ENCODE peak calls at places on chromosomes 16 and 17, in nine cellular contexts. B is adrenal gland; R is AG10803; C is cardiac muscle cell; H is AG04449; A is tibial nerve; E is prostate gland; V is mucosa of descending colon; L is CD4-positive, alpha-beta memory T cell. Y is an unnamed sample.
A peak's percentile ranks its signal among the peaks of the same experiment; 100 is the strongest.

GRCh38 chr17:43790311-43790940 is 10.2 kb downstream of the CFAP97D1 start:
- DNase-seq in B (no peak), R (no peak), C (no peak), H (no peak), A (no peak), E (peak; percentile 39), V (no peak), L (no peak), Y (no peak)

GRCh38 chr17:49638818-49639217 is 39.1 kb downstream of the SPOP start:
- DNase-seq in B (no peak), R (no peak), C (no peak), H (no peak), A (no peak), E (no peak), V (no peak), L (no peak), Y (no peak)

GRCh38 chr16:2529061-2529931 is 1.9 kb downstream of the CEMP1 start:
- DNase-seq in B (no peak), R (no peak), C (no peak), H (no peak), A (no peak), E (no peak), V (peak; percentile 41), L (no peak), Y (no peak)

GRCh38 chr17:19328441-19329061 is 34.0 kb downstream of the B9D1 start:
- DNase-seq in B (no peak), R (no peak), C (no peak), H (no peak), A (no peak), E (no peak), V (no peak), L (no peak), Y (no peak)

GRCh38 chr17:6233339-6233738 is 163.2 kb downstream of the WSCD1 start:
- DNase-seq in B (no peak), R (no peak), C (no peak), H (no peak), A (no peak), E (no peak), V (no peak), L (no peak), Y (no peak)

GRCh38 chr16:65120811-65121721 is 797 bp downstream of the CDH11 start:
- DNase-seq in B (no peak), R (no peak), C (peak; percentile 60), H (no peak), A (peak; percentile 11), E (no peak), V (peak; percentile 37), L (no peak), Y (no peak)

GRCh38 chr16:65069090-65069489 is 52.8 kb downstream of the CDH11 start:
- DNase-seq in B (no peak), R (peak; percentile 87), C (no peak), H (peak; percentile 69), A (no peak), E (no peak), V (no peak), L (no peak), Y (peak; percentile 75)

GRCh38 chr17:78862073-78863023 is 21.7 kb upstream of the USP36 start:
- DNase-seq in B (peak; percentile 95), R (peak; percentile 95), C (no peak), H (peak; percentile 90), A (peak; percentile 90), E (no peak), V (peak; percentile 53), L (no peak), Y (peak; percentile 94)

GRCh38 chr17:72378414-72379395 is 257.9 kb downstream of the SOX9 start:
- DNase-seq in B (no peak), R (no peak), C (no peak), H (no peak), A (no peak), E (no peak), V (no peak), L (no peak), Y (no peak)

GRCh38 chr16:13435873-13436474 is 484.0 kb upstream of the ERCC4 start:
- DNase-seq in B (no peak), R (no peak), C (no peak), H (no peak), A (no peak), E (no peak), V (no peak), L (no peak), Y (no peak)

GRCh38 chr16:13553453-13553985 is 366.4 kb upstream of the ERCC4 start:
- DNase-seq in B (no peak), R (no peak), C (no peak), H (no peak), A (no peak), E (no peak), V (no peak), L (no peak), Y (peak; percentile 4)

GRCh38 chr17:50037321-50038107 is 18.4 kb upstream of the ITGA3 start:
- DNase-seq in B (peak; percentile 93), R (peak; percentile 68), C (no peak), H (no peak), A (no peak), E (peak; percentile 62), V (peak; percentile 58), L (no peak), Y (no peak)

GRCh38 chr16:17830651-17831050 is 359.9 kb upstream of the XYLT1 start:
- DNase-seq in B (no peak), R (peak; percentile 43), C (no peak), H (no peak), A (no peak), E (no peak), V (no peak), L (no peak), Y (no peak)

GRCh38 chr17:63221941-63222340 is 224.2 kb downstream of the CYB561 start:
- DNase-seq in B (peak; percentile 15), R (no peak), C (no peak), H (no peak), A (no peak), E (no peak), V (no peak), L (no peak), Y (no peak)

GRCh38 chr17:72034000-72034399 is 86.8 kb upstream of the SOX9 start:
- DNase-seq in B (no peak), R (no peak), C (no peak), H (no peak), A (no peak), E (no peak), V (no peak), L (no peak), Y (no peak)

GRCh38 chr16:72815348-72816318 is 232.3 kb downstream of the ZFHX3 start:
- DNase-seq in B (no peak), R (no peak), C (no peak), H (no peak), A (no peak), E (no peak), V (no peak), L (no peak), Y (no peak)

GRCh38 chr16:77877712-77878111 is 89.3 kb downstream of the VAT1L start:
- DNase-seq in B (peak; percentile 38), R (peak; percentile 58), C (no peak), H (no peak), A (no peak), E (no peak), V (no peak), L (no peak), Y (peak; percentile 70)

GRCh38 chr16:14356064-14356463 is 274.0 kb downstream of the PARN start:
- DNase-seq in B (no peak), R (no peak), C (no peak), H (no peak), A (no peak), E (no peak), V (no peak), L (no peak), Y (no peak)

GRCh38 chr16:82641336-82641984 is 14.7 kb downstream of the CDH13 start:
- DNase-seq in B (no peak), R (peak; percentile 48), C (no peak), H (no peak), A (no peak), E (no peak), V (no peak), L (peak; percentile 26), Y (no peak)

GRCh38 chr17:21357696-21358095 is 18.5 kb upstream of the KCNJ12 start:
- DNase-seq in B (no peak), R (no peak), C (no peak), H (no peak), A (no peak), E (no peak), V (no peak), L (no peak), Y (no peak)
- H3K4me3 ChIP-seq in B (no peak overlapping the region), R (no peak overlapping the region), C (no peak overlapping the region), H (no peak overlapping the region), A (no peak overlapping the region), E (no peak overlapping the region), V (no peak overlapping the region), L (no peak overlapping the region), Y (no peak overlapping the region)

DNA sequence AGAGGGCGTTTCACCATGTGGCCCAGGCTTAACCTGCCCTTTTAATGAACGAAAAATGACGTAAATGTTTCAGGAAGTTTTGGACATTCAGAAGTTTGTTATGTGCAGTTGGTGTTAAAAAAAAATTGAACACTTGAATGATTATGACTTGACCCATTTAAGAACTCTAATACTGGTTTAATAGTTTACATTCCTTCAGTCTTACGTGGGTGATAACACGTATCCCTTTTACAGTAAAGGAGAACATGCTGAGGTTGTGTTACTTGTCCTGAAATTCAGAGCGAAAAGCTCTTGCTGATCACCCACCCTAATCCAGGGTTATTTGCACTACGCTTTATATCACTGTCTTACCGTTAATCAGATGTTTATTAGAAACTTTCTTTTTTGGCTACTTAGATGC is 1.7 kb downstream of the MLYCD start:
- DNase-seq in B (no peak), R (no peak), C (no peak), H (no peak), A (no peak), E (no peak), V (no peak), L (no peak), Y (no peak)
- H3K4me3 ChIP-seq in B (no peak overlapping the region), R (no peak overlapping the region), C (no peak overlapping the region), H (no peak overlapping the region), A (no peak overlapping the region), E (no peak overlapping the region), V (no peak overlapping the region), L (no peak overlapping the region), Y (no peak overlapping the region)

GRCh38 chr17:38428643-38429371 is 543 bp downstream of the ARHGAP23 start:
- DNase-seq in B (peak; percentile 78), R (peak; percentile 65), C (no peak), H (no peak), A (no peak), E (no peak), V (peak; percentile 50), L (no peak), Y (no peak)
- H3K4me3 ChIP-seq in B (peak overlapping the region; percentile 92), R (peak overlapping the region; percentile 63), C (peak overlapping the region; percentile 43), H (peak overlapping the region; percentile 74), A (peak overlapping the region; percentile 95), E (peak overlapping the region; percentile 76), V (peak overlapping the region; percentile 30), L (peak overlapping the region; percentile 27), Y (peak overlapping the region; percentile 83)

DNA sequence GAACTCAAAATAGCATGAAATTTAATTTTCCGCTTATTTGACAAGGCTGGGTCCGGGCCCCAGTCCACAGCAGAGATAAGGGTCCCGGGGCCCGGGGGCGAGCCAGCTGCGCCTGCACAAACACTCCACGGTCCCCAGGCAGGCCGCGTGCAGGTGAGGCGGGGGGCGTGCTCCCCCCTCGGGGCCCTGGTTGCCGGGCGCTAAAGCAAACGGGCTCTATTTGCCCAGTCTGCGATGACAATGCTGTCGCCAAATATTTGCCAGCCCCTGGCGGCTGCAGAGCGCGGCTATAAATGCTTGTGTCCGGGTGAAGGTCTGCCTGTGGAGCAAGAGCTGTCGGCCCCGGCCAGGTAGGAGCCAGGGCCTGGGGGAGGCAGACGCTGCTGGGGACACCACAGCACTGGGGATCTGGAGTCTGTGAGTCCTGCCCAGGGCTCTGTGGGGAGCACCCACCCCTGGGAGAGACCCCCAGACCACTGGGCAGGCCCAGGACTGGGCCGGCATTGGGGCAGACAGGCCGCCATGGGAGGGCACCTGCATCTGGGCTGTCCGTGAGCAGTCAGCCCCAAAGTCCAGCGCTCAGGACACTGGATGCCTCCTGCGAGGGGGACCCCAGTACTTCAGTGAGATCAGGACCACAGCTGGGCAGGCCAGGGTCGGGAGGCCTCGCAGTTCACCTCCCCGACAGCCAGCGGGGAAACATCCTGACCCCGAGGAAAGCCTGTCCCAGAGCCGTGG is at the start of gene PERCC1:
- DNase-seq in B (no peak), R (no peak), C (no peak), H (no peak), A (no peak), E (peak; percentile 49), V (no peak), L (no peak), Y (no peak)
- H3K4me3 ChIP-seq in B (no peak within 1 kb of the TSS), R (no peak within 1 kb of the TSS), C (no peak within 1 kb of the TSS), H (no peak within 1 kb of the TSS), A (no peak within 1 kb of the TSS), E (peak within 1 kb of the TSS; percentile 35), V (no peak within 1 kb of the TSS), L (no peak within 1 kb of the TSS), Y (no peak within 1 kb of the TSS)

Y was measured in astrocyte of the cerebellum.